ENCODE peak calls at places on chromosomes 6 and 20, in seven cellular contexts. S, W, U, J, E, N and Y are unnamed samples.

GRCh38 chr6:157831424-157832249 is 8.6 kb downstream of the SNX9 start:
- DNase-seq in S (no peak), W (no peak), U (no peak), J (peak; percentile 37), E (no peak), N (no peak), Y (no peak)

GRCh38 chr6:106300944-106301343 is 24.6 kb downstream of the ATG5 start:
- DNase-seq in S (peak; percentile 57), W (no peak), U (no peak), J (peak; percentile 73), E (no peak), N (no peak), Y (peak; percentile 42)

GRCh38 chr6:84422380-84422968 is 195.0 kb upstream of the CEP162 start:
- DNase-seq in S (peak; percentile 32), W (no peak), U (peak; percentile 91), J (peak; percentile 52), E (peak; percentile 63), N (no peak), Y (peak; percentile 21)

GRCh38 chr6:150883521-150883920 is 18.0 kb downstream of the MTHFD1L start:
- DNase-seq in S (no peak), W (no peak), U (no peak), J (no peak), E (no peak), N (no peak), Y (no peak)

GRCh38 chr20:18466574-18466893 is 296 bp downstream of the DZANK1 start:
- DNase-seq in S (no peak), W (no peak), U (no peak), J (no peak), E (no peak), N (no peak), Y (no peak)

GRCh38 chr20:52965380-52965779 is 6.8 kb upstream of the TSHZ2 start:
- DNase-seq in S (no peak), W (no peak), U (no peak), J (no peak), E (no peak), N (no peak), Y (no peak)

GRCh38 chr6:89145461-89145961 is 344 bp upstream of the PM20D2 start:
- DNase-seq in S (peak; percentile 45), W (no peak), U (no peak), J (peak; percentile 68), E (no peak), N (no peak), Y (peak; percentile 39)

GRCh38 chr20:44097521-44098255 is 89.3 kb downstream of the JPH2 start:
- DNase-seq in S (peak; percentile 78), W (no peak), U (no peak), J (peak; percentile 25), E (no peak), N (no peak), Y (peak; percentile 70)

GRCh38 chr6:155264704-155265320 is 999 bp downstream of the CLDN20 start:
- DNase-seq in S (peak; percentile 34), W (no peak), U (no peak), J (peak; percentile 62), E (no peak), N (no peak), Y (peak; percentile 30)

GRCh38 chr20:35756404-35756803 is 14.3 kb upstream of the RBM39 start:
- DNase-seq in S (no peak), W (no peak), U (no peak), J (no peak), E (no peak), N (no peak), Y (no peak)

GRCh38 chr6:119676230-119676629 is 326.7 kb upstream of the MAN1A1 start:
- DNase-seq in S (no peak), W (no peak), U (no peak), J (no peak), E (no peak), N (no peak), Y (no peak)

GRCh38 chr20:13613917-13614316 is 24.8 kb downstream of the TASP1 start:
- DNase-seq in S (no peak), W (no peak), U (no peak), J (no peak), E (no peak), N (no peak), Y (no peak)

GRCh38 chr20:51565298-51565697 is 22.8 kb upstream of the NFATC2 start:
- DNase-seq in S (no peak), W (no peak), U (no peak), J (no peak), E (no peak), N (no peak), Y (no peak)

GRCh38 chr6:124119591-124119990 is 315.9 kb downstream of the NKAIN2 start:
- DNase-seq in S (no peak), W (no peak), U (no peak), J (no peak), E (no peak), N (no peak), Y (no peak)

GRCh38 chr20:59032713-59033059 is 551 bp upstream of the ATP5F1E start:
- DNase-seq in S (peak; percentile 38), W (no peak), U (no peak), J (peak; percentile 72), E (no peak), N (no peak), Y (no peak)